ENCODE peak calls at places on chromosomes 13 and 19, in nine cellular contexts. One of them, this sample, is unnamed.

GRCh38 chr13:42266464-42266863 is 5.5 kb upstream of the AKAP11 start:
- DNase-seq in endothelial cell: no peak
- DNase-seq in cardiac muscle cell: peak
- DNase-seq in chondrocyte: no peak
- DNase-seq in heart left ventricle: no peak
- DNase-seq in mucosa of descending colon: no peak
- DNase-seq in GM12864: no peak
- DNase-seq in HFF-Myc: no peak
- DNase-seq in HFFc6: peak
- DNase-seq in this sample: no peak

GRCh38 chr13:93316848-93317247 is 90.2 kb downstream of the GPC6 start:
- DNase-seq in cardiac muscle cell: no peak
- DNase-seq in GM12864: no peak
- DNase-seq in chondrocyte: no peak
- DNase-seq in endothelial cell: no peak
- DNase-seq in HFF-Myc: no peak
- DNase-seq in mucosa of descending colon: no peak
- DNase-seq in heart left ventricle: no peak
- DNase-seq in HFFc6: no peak
- DNase-seq in this sample: no peak

GRCh38 chr13:82747331-82747730 is 1134.9 kb downstream of the SLITRK1 start:
- DNase-seq in chondrocyte: no peak
- DNase-seq in GM12864: no peak
- DNase-seq in heart left ventricle: no peak
- DNase-seq in HFF-Myc: no peak
- DNase-seq in cardiac muscle cell: no peak
- DNase-seq in mucosa of descending colon: no peak
- DNase-seq in HFFc6: peak
- DNase-seq in endothelial cell: no peak
- DNase-seq in this sample: no peak

GRCh38 chr19:10762656-10763055 is 44.8 kb downstream of the DNM2 start:
- DNase-seq in HFF-Myc: no peak
- DNase-seq in endothelial cell: no peak
- DNase-seq in cardiac muscle cell: no peak
- DNase-seq in heart left ventricle: no peak
- DNase-seq in mucosa of descending colon: peak
- DNase-seq in GM12864: no peak
- DNase-seq in HFFc6: no peak
- DNase-seq in chondrocyte: no peak
- DNase-seq in this sample: no peak

GRCh38 chr19:16441661-16442071 is 30.1 kb downstream of the EPS15L1 start:
- DNase-seq in HFF-Myc: no peak
- DNase-seq in GM12864: no peak
- DNase-seq in mucosa of descending colon: peak
- DNase-seq in chondrocyte: no peak
- DNase-seq in HFFc6: no peak
- DNase-seq in endothelial cell: peak
- DNase-seq in heart left ventricle: no peak
- DNase-seq in cardiac muscle cell: no peak
- DNase-seq in this sample: no peak

GRCh38 chr13:83895994-83896580 is 13.8 kb upstream of the SLITRK1 start:
- DNase-seq in chondrocyte: no peak
- DNase-seq in endothelial cell: no peak
- DNase-seq in cardiac muscle cell: no peak
- DNase-seq in HFFc6: peak
- DNase-seq in heart left ventricle: no peak
- DNase-seq in HFF-Myc: no peak
- DNase-seq in GM12864: no peak
- DNase-seq in mucosa of descending colon: no peak
- DNase-seq in this sample: no peak

GRCh38 chr13:106815545-106815944 is 247.6 kb upstream of the ARGLU1 start:
- DNase-seq in chondrocyte: no peak
- DNase-seq in mucosa of descending colon: no peak
- DNase-seq in GM12864: no peak
- DNase-seq in heart left ventricle: no peak
- DNase-seq in HFFc6: no peak
- DNase-seq in endothelial cell: no peak
- DNase-seq in cardiac muscle cell: no peak
- DNase-seq in HFF-Myc: no peak
- DNase-seq in this sample: no peak

GRCh38 chr13:20118268-20119140 is 42.3 kb downstream of the GJA3 start:
- DNase-seq in HFFc6: no peak
- DNase-seq in GM12864: no peak
- DNase-seq in heart left ventricle: peak
- DNase-seq in endothelial cell: peak
- DNase-seq in HFF-Myc: no peak
- DNase-seq in chondrocyte: no peak
- DNase-seq in mucosa of descending colon: peak
- DNase-seq in cardiac muscle cell: peak
- DNase-seq in this sample: no peak

GRCh38 chr19:489418-490196 is 6.7 kb upstream of the MADCAM1 start:
- DNase-seq in heart left ventricle: no peak
- DNase-seq in endothelial cell: peak
- DNase-seq in HFF-Myc: no peak
- DNase-seq in GM12864: no peak
- DNase-seq in mucosa of descending colon: no peak
- DNase-seq in HFFc6: no peak
- DNase-seq in chondrocyte: peak
- DNase-seq in cardiac muscle cell: peak
- DNase-seq in this sample: no peak

GRCh38 chr19:8342684-8343482 is at the start of gene KANK3:
- DNase-seq in chondrocyte: peak
- DNase-seq in cardiac muscle cell: peak
- DNase-seq in mucosa of descending colon: peak
- DNase-seq in HFF-Myc: peak
- DNase-seq in HFFc6: peak
- DNase-seq in endothelial cell: peak
- DNase-seq in heart left ventricle: peak
- DNase-seq in GM12864: peak
- DNase-seq in this sample: no peak

GRCh38 chr19:45994456-45994988 is 745 bp upstream of the CCDC61 start:
- DNase-seq in chondrocyte: no peak
- DNase-seq in cardiac muscle cell: no peak
- DNase-seq in mucosa of descending colon: no peak
- DNase-seq in endothelial cell: no peak
- DNase-seq in HFFc6: no peak
- DNase-seq in HFF-Myc: no peak
- DNase-seq in heart left ventricle: no peak
- DNase-seq in GM12864: no peak
- DNase-seq in this sample: no peak
- TF ChIP-seq CTCF in chondrocyte: no peak
- TF ChIP-seq CTCF in cardiac muscle cell: no peak
- TF ChIP-seq CTCF in mucosa of descending colon: no peak
- TF ChIP-seq CTCF in endothelial cell: no peak
- TF ChIP-seq CTCF in HFFc6: no peak
- TF ChIP-seq CTCF in HFF-Myc: no peak
- TF ChIP-seq CTCF in heart left ventricle: no peak
- TF ChIP-seq CTCF in GM12864: no peak
- TF ChIP-seq CTCF in this sample: no peak

GRCh38 chr19:41261474-41262190 is 2.5 kb upstream of the HNRNPUL1 start:
- DNase-seq in endothelial cell: no peak
- DNase-seq in cardiac muscle cell: no peak
- DNase-seq in HFFc6: no peak
- DNase-seq in chondrocyte: no peak
- DNase-seq in GM12864: no peak
- DNase-seq in mucosa of descending colon: no peak
- DNase-seq in heart left ventricle: no peak
- DNase-seq in HFF-Myc: peak
- DNase-seq in this sample: no peak

GRCh38 chr19:41264581-41265375 is 606 bp downstream of the HNRNPUL1 start:
- DNase-seq in mucosa of descending colon: peak
- DNase-seq in cardiac muscle cell: peak
- DNase-seq in heart left ventricle: no peak
- DNase-seq in GM12864: peak
- DNase-seq in HFFc6: no peak
- DNase-seq in HFF-Myc: no peak
- DNase-seq in chondrocyte: no peak
- DNase-seq in endothelial cell: peak
- DNase-seq in this sample: no peak

GRCh38 chr19:41263042-41263849 is 926 bp upstream of the HNRNPUL1 start:
- DNase-seq in cardiac muscle cell: peak
- DNase-seq in GM12864: peak
- DNase-seq in chondrocyte: no peak
- DNase-seq in mucosa of descending colon: peak
- DNase-seq in heart left ventricle: peak
- DNase-seq in HFFc6: peak
- DNase-seq in endothelial cell: peak
- DNase-seq in HFF-Myc: peak
- DNase-seq in this sample: peak

GRCh38 chr19:41265376-41266153 is 1.4 kb downstream of the HNRNPUL1 start:
- DNase-seq in cardiac muscle cell: peak
- DNase-seq in GM12864: no peak
- DNase-seq in HFF-Myc: no peak
- DNase-seq in mucosa of descending colon: peak
- DNase-seq in endothelial cell: peak
- DNase-seq in HFFc6: no peak
- DNase-seq in heart left ventricle: no peak
- DNase-seq in chondrocyte: no peak
- DNase-seq in this sample: no peak

DNA sequence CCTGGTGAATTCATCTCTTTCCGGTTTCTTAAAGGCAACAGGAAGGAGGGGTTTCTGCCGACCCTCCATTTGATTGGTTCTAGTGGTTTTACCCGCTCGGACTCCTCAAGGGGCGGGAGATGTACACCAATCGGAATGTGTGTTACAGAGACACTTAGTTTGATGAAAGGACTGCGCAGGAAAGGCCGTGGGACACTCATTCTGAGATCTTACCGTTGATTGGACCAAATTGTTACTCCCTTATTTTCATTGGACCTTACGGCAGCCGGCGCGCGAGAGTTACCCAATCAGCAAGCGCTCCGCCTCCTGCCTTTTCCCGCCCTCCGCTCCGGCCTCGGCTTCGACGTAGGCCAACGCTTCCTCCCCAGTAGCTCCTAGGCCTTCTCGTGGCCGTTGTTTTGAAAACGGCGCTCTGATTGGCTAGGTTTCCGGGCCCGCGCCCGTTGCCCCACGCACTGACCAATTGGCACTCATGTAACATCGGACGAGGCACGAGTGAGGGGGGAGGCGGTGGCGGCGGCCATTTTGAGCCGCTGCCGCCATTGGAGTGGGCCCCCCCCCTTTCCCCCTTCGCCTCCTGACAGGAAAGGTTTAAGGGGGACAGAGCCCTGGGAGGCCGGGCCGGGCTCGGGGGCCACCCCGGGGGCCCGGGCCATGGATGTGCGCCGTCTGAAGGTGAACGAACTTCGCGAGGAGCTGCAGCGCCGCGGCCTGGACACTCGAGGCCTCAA is at the start of gene HNRNPUL1:
- DNase-seq in heart left ventricle: peak
- DNase-seq in HFF-Myc: peak
- DNase-seq in mucosa of descending colon: peak
- DNase-seq in endothelial cell: peak
- DNase-seq in chondrocyte: peak
- DNase-seq in GM12864: peak
- DNase-seq in cardiac muscle cell: peak
- DNase-seq in HFFc6: peak
- DNase-seq in this sample: peak
- TF ChIP-seq CTCF in heart left ventricle: peak
- TF ChIP-seq CTCF in HFF-Myc: no peak
- TF ChIP-seq CTCF in mucosa of descending colon: no peak
- TF ChIP-seq CTCF in endothelial cell: no peak
- TF ChIP-seq CTCF in chondrocyte: peak
- TF ChIP-seq CTCF in GM12864: peak
- TF ChIP-seq CTCF in cardiac muscle cell: peak
- TF ChIP-seq CTCF in HFFc6: peak
- TF ChIP-seq CTCF in this sample: peak

DNA sequence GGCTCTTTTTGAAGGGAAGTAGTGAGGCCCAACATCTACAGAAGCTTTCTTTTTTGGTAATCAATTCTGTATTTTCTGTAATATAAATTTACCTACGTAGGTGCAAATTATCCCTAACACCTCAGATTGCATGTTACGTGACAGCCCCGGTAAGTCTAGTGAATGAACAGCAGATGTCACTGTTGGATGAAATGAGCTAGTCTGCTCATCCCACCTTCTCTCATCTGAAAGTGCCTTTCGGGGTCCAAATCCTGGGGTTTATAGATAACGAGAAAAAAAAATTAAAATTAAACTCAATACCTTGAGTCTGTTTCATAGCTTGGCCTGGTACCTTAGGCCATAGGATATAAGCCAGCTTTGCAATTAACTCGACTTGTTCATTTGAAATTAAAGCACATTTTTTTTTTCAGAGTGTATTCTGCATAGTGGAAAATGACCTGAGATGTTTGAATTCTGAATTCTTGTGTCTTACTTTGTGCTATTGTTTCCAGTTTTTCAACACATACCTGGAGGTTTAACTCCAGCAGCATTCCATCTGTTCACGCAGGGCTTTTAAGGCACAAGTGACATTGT is 548.2 kb downstream of the GPC5 start:
- DNase-seq in endothelial cell: peak
- DNase-seq in GM12864: no peak
- DNase-seq in chondrocyte: no peak
- DNase-seq in HFFc6: no peak
- DNase-seq in cardiac muscle cell: peak
- DNase-seq in mucosa of descending colon: no peak
- DNase-seq in heart left ventricle: no peak
- DNase-seq in HFF-Myc: no peak
- DNase-seq in this sample: no peak
- TF ChIP-seq CTCF in endothelial cell: peak
- TF ChIP-seq CTCF in GM12864: peak
- TF ChIP-seq CTCF in chondrocyte: peak
- TF ChIP-seq CTCF in HFFc6: peak
- TF ChIP-seq CTCF in cardiac muscle cell: peak
- TF ChIP-seq CTCF in mucosa of descending colon: no peak
- TF ChIP-seq CTCF in heart left ventricle: peak
- TF ChIP-seq CTCF in HFF-Myc: peak
- TF ChIP-seq CTCF in this sample: peak

GRCh38 chr19:33306191-33306590 is 3.9 kb upstream of the CEBPA start:
- DNase-seq in HFF-Myc: no peak
- DNase-seq in cardiac muscle cell: no peak
- DNase-seq in GM12864: no peak
- DNase-seq in endothelial cell: no peak
- DNase-seq in mucosa of descending colon: peak
- DNase-seq in heart left ventricle: peak
- DNase-seq in chondrocyte: no peak
- DNase-seq in HFFc6: no peak
- DNase-seq in this sample: no peak

GRCh38 chr19:33302974-33303790 is 848 bp upstream of the CEBPA start:
- DNase-seq in HFF-Myc: no peak
- DNase-seq in mucosa of descending colon: peak
- DNase-seq in chondrocyte: no peak
- DNase-seq in cardiac muscle cell: peak
- DNase-seq in HFFc6: no peak
- DNase-seq in heart left ventricle: peak
- DNase-seq in endothelial cell: peak
- DNase-seq in GM12864: no peak
- DNase-seq in this sample: no peak

GRCh38 chr19:33303791-33304759 is 1.7 kb upstream of the CEBPA start:
- DNase-seq in GM12864: no peak
- DNase-seq in endothelial cell: no peak
- DNase-seq in heart left ventricle: peak
- DNase-seq in HFF-Myc: no peak
- DNase-seq in HFFc6: no peak
- DNase-seq in cardiac muscle cell: peak
- DNase-seq in chondrocyte: no peak
- DNase-seq in mucosa of descending colon: peak
- DNase-seq in this sample: no peak

GRCh38 chr19:33306853-33307792 is 4.8 kb upstream of the CEBPA start:
- DNase-seq in mucosa of descending colon: peak
- DNase-seq in chondrocyte: no peak
- DNase-seq in endothelial cell: no peak
- DNase-seq in GM12864: no peak
- DNase-seq in HFFc6: no peak
- DNase-seq in heart left ventricle: peak
- DNase-seq in cardiac muscle cell: no peak
- DNase-seq in HFF-Myc: no peak
- DNase-seq in this sample: no peak

GRCh38 chr19:33304760-33305647 is 2.7 kb upstream of the CEBPA start:
- DNase-seq in heart left ventricle: peak
- DNase-seq in chondrocyte: no peak
- DNase-seq in HFF-Myc: no peak
- DNase-seq in HFFc6: no peak
- DNase-seq in cardiac muscle cell: no peak
- DNase-seq in GM12864: no peak
- DNase-seq in mucosa of descending colon: peak
- DNase-seq in endothelial cell: no peak
- DNase-seq in this sample: no peak
- TF ChIP-seq CTCF in heart left ventricle: no peak
- TF ChIP-seq CTCF in chondrocyte: no peak
- TF ChIP-seq CTCF in HFF-Myc: no peak
- TF ChIP-seq CTCF in HFFc6: no peak
- TF ChIP-seq CTCF in cardiac muscle cell: peak
- TF ChIP-seq CTCF in GM12864: peak
- TF ChIP-seq CTCF in mucosa of descending colon: no peak
- TF ChIP-seq CTCF in endothelial cell: no peak
- TF ChIP-seq CTCF in this sample: peak